ENCODE peak calls at places on chromosomes 11 and 22, in ten cellular contexts. V, A, Y, O, C, G, J, D, U and I are unnamed samples.
A peak's percentile ranks its signal among the peaks of the same experiment; 100 is the strongest.

GRCh38 chr11:95739526-95739925 is 50.1 kb downstream of the FAM76B start:
- DNase-seq in V (no peak), A (no peak), Y (no peak), O (no peak), C (no peak), G (no peak), J (no peak), D (no peak), U (no peak), I (no peak)

GRCh38 chr11:43975631-43976030 is 33.2 kb downstream of the C11orf96 start:
- DNase-seq in V (no peak), A (no peak), Y (no peak), O (no peak), C (no peak), G (no peak), J (no peak), D (no peak), U (no peak), I (no peak)

GRCh38 chr11:96472085-96472484 is 82.3 kb downstream of the JRKL start:
- DNase-seq in V (no peak), A (no peak), Y (no peak), O (no peak), C (no peak), G (no peak), J (no peak), D (no peak), U (peak; percentile 33), I (no peak)

GRCh38 chr11:46106530-46107407 is 14.5 kb downstream of the PHF21A start:
- DNase-seq in V (peak; percentile 36), A (no peak), Y (no peak), O (no peak), C (no peak), G (no peak), J (no peak), D (no peak), U (peak; percentile 87), I (no peak)

GRCh38 chr11:12269104-12269441 is 108.3 kb upstream of the PARVA start:
- DNase-seq in V (no peak), A (no peak), Y (no peak), O (no peak), C (no peak), G (peak; percentile 37), J (peak; percentile 55), D (peak; percentile 65), U (no peak), I (no peak)

GRCh38 chr22:26038365-26038764 is 130.9 kb upstream of the SEZ6L start:
- DNase-seq in V (no peak), A (no peak), Y (no peak), O (no peak), C (no peak), G (no peak), J (no peak), D (no peak), U (no peak), I (no peak)

GRCh38 chr11:124745835-124746620 is 6.0 kb downstream of the VSIG2 start:
- DNase-seq in V (no peak), A (peak; percentile 76), Y (no peak), O (peak; percentile 72), C (no peak), G (peak; percentile 47), J (no peak), D (peak; percentile 23), U (no peak), I (no peak)

GRCh38 chr11:120513436-120514315 is 2.1 kb downstream of the GRIK4 start:
- DNase-seq in V (no peak), A (peak; percentile 37), Y (no peak), O (no peak), C (no peak), G (no peak), J (no peak), D (no peak), U (no peak), I (no peak)

GRCh38 chr11:77148963-77149715 is 21.1 kb downstream of the MYO7A start:
- DNase-seq in V (no peak), A (no peak), Y (no peak), O (no peak), C (no peak), G (no peak), J (no peak), D (no peak), U (no peak), I (no peak)

GRCh38 chr22:43820671-43821305 is 8.7 kb upstream of the EFCAB6 start:
- DNase-seq in V (no peak), A (no peak), Y (no peak), O (no peak), C (no peak), G (no peak), J (no peak), D (no peak), U (no peak), I (no peak)

GRCh38 chr11:59418151-59418550 is 8.1 kb downstream of the OR5A2 start:
- DNase-seq in V (no peak), A (no peak), Y (no peak), O (no peak), C (no peak), G (no peak), J (no peak), D (no peak), U (no peak), I (no peak)

GRCh38 chr11:33445761-33446161 is 188.6 kb downstream of the HIPK3 start:
- DNase-seq in V (peak; percentile 39), A (no peak), Y (no peak), O (no peak), C (no peak), G (no peak), J (no peak), D (no peak), U (no peak), I (no peak)

GRCh38 chr22:28146401-28147304 is 227.6 kb upstream of the PITPNB start:
- DNase-seq in V (peak; percentile 9), A (no peak), Y (no peak), O (no peak), C (no peak), G (no peak), J (no peak), D (no peak), U (no peak), I (no peak)

GRCh38 chr22:48503876-48504275 is 1323.8 kb downstream of the BRD1 start:
- DNase-seq in V (no peak), A (no peak), Y (no peak), O (no peak), C (no peak), G (no peak), J (no peak), D (no peak), U (no peak), I (no peak)

GRCh38 chr11:492416-493226 is 14.4 kb downstream of the RNH1 start:
- DNase-seq in V (no peak), A (no peak), Y (no peak), O (no peak), C (no peak), G (no peak), J (no peak), D (no peak), U (no peak), I (no peak)

DNA sequence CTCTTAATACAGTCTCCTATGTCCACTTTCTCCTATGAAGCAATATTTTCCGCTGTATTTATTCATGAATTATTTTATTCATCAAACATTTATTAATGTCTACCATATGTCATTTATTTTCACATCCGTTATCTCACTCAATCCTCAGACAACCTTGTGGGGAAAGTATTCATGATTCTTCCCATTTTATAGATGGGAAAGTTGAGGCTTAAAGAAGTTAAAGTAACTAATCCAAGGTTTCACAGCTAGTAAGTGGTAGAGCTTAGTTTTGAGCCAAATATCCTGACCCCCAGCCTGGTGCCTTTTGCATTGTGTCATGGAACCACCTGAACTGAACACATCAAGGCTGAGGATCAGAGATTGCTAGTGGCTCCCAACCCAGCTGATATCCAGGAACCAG is 66.6 kb downstream of the ISX start:
- DNase-seq in V (no peak), A (no peak), Y (no peak), O (no peak), C (no peak), G (no peak), J (no peak), D (no peak), U (no peak), I (no peak)
- TF ChIP-seq CTCF in V (no peak), A (no peak), Y (no peak), O (no peak), C (no peak), G (no peak), J (no peak), D (no peak), U (no peak), I (no peak)

DNA sequence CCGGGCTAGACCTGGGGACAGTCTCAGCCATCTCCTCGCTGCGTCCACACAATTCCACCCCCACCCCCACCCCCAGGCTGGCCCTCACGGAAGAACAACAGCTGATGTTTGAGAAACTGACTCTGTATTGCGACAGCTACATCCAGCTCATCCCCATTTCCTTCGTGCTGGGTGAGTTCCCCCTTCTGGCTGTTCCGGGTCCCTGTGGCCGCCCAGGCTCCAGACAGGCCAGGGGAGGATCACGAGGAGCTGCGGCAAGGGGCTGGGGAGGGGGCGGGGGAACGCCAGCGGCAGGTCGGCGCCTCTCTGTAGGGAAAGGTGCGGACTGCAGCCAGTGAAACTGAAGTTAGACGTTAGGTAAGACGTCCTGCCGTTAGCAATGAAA is 4.9 kb downstream of the BEST1 start:
- DNase-seq in V (peak; percentile 91), A (peak; percentile 67), Y (no peak), O (peak; percentile 65), C (no peak), G (peak; percentile 65), J (no peak), D (no peak), U (peak; percentile 93), I (no peak)
- TF ChIP-seq CTCF in V (peak; percentile 27), A (peak; percentile 37), Y (no peak), O (no peak), C (peak; percentile 31), G (no peak), J (no peak), D (no peak), U (no peak), I (no peak)

DNA sequence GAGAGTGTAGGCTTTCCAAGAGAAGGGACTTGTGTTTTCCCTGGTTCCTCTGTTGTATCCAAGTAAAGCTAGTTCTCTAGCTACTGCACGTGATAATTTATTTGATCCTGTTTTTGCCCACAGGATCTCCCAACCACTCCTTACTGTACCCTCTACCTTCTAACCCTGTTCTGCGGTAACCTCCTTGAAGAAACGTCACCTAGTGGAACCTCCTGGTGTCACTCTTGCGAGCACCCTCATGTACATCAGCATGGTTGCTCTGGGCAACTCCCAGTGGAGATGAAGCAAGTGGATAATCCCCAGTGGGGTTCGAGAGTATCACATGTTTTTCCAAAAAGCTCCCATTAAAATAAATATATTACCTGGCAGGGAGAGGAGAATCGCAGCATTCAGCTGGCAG is 108.9 kb upstream of the CLMP start:
- DNase-seq in V (no peak), A (no peak), Y (no peak), O (no peak), C (no peak), G (no peak), J (no peak), D (no peak), U (peak; percentile 18), I (no peak)
- TF ChIP-seq CTCF in V (no peak), A (no peak), Y (no peak), O (no peak), C (no peak), G (no peak), J (no peak), D (no peak), U (no peak), I (no peak)

GRCh38 chr11:37230865-37231264 is 632.8 kb upstream of the RAG2 start:
- DNase-seq in V (no peak), A (no peak), Y (no peak), O (no peak), C (no peak), G (no peak), J (no peak), D (no peak), U (no peak), I (no peak)
- TF ChIP-seq CTCF in V (no peak), A (peak; percentile 3), Y (peak; percentile 12), O (no peak), C (peak; percentile 48), G (no peak), J (no peak), D (no peak), U (peak; percentile 7), I (peak; percentile 33)